ENCODE peak calls at places on chromosomes 12 and 14, in nine cellular contexts. S is mesothelial cell of epicardium, Y is Calu3, K is psoas muscle, O is bronchial epithelial cell, J is heart left ventricle, D is MCF 10A, F is uterus, W is foreskin fibroblast. B is an unnamed sample.

GRCh38 chr12:101877816-101878811 is 734 bp downstream of the DRAM1 start:
- DNase-seq in O (peak; percentile 18), F (peak; percentile 47), S (no peak), K (peak; percentile 37), Y (peak; percentile 40), D (peak; percentile 42), J (peak; percentile 34), W (no peak), B (no peak)

GRCh38 chr12:125092108-125092871 is 27.1 kb downstream of the AACS start:
- DNase-seq in W (no peak), K (no peak), Y (no peak), O (no peak), J (peak; percentile 66), D (no peak), S (no peak), F (no peak), B (no peak)

GRCh38 chr12:53298154-53298553 is 1.3 kb upstream of the MYG1 start:
- DNase-seq in S (no peak), D (no peak), K (no peak), F (no peak), O (peak; percentile 40), Y (no peak), J (no peak), W (peak; percentile 78), B (no peak)

GRCh38 chr14:36467332-36467731 is 52.7 kb downstream of the NKX2-1 start:
- DNase-seq in Y (no peak), K (no peak), J (no peak), D (peak; percentile 5), F (no peak), S (no peak), O (peak; percentile 67), W (no peak), B (no peak)

GRCh38 chr14:99971929-99972747 is 93.1 kb upstream of the EVL start:
- DNase-seq in D (peak; percentile 25), F (no peak), O (no peak), Y (no peak), W (no peak), S (peak; percentile 51), K (no peak), J (no peak), B (no peak)

GRCh38 chr12:81729781-81730180 is 29.4 kb downstream of the PPFIA2 start:
- DNase-seq in J (no peak), D (no peak), K (no peak), S (no peak), F (no peak), W (no peak), Y (no peak), O (no peak), B (no peak)

GRCh38 chr14:85093631-85094330 is 436.2 kb upstream of the FLRT2 start:
- DNase-seq in O (peak; percentile 20), J (no peak), W (no peak), K (no peak), D (peak; percentile 29), S (no peak), Y (no peak), F (no peak), B (no peak)

GRCh38 chr14:90740946-90741681 is 75.1 kb downstream of the TTC7B start:
- DNase-seq in D (no peak), W (no peak), K (no peak), Y (no peak), S (no peak), O (no peak), J (no peak), F (no peak), B (no peak)

GRCh38 chr12:3489057-3489456 is 1.9 kb upstream of the PRMT8 start:
- DNase-seq in W (peak; percentile 57), Y (no peak), J (no peak), K (no peak), S (no peak), O (peak; percentile 91), F (no peak), D (peak; percentile 81), B (no peak)

GRCh38 chr12:3490848-3491382 is at the start of gene PRMT8:
- DNase-seq in W (peak; percentile 14), F (no peak), Y (no peak), D (no peak), S (no peak), O (no peak), K (no peak), J (no peak), B (no peak)

GRCh38 chr12:3493225-3494049 is 2.4 kb downstream of the PRMT8 start:
- DNase-seq in O (no peak), D (no peak), Y (no peak), F (no peak), W (no peak), S (no peak), J (peak; percentile 77), K (peak; percentile 16), B (no peak)

GRCh38 chr12:3492868-3493224 is 1.8 kb downstream of the PRMT8 start:
- DNase-seq in J (no peak), O (no peak), F (no peak), W (no peak), K (no peak), D (no peak), S (no peak), Y (no peak), B (no peak)

DNA sequence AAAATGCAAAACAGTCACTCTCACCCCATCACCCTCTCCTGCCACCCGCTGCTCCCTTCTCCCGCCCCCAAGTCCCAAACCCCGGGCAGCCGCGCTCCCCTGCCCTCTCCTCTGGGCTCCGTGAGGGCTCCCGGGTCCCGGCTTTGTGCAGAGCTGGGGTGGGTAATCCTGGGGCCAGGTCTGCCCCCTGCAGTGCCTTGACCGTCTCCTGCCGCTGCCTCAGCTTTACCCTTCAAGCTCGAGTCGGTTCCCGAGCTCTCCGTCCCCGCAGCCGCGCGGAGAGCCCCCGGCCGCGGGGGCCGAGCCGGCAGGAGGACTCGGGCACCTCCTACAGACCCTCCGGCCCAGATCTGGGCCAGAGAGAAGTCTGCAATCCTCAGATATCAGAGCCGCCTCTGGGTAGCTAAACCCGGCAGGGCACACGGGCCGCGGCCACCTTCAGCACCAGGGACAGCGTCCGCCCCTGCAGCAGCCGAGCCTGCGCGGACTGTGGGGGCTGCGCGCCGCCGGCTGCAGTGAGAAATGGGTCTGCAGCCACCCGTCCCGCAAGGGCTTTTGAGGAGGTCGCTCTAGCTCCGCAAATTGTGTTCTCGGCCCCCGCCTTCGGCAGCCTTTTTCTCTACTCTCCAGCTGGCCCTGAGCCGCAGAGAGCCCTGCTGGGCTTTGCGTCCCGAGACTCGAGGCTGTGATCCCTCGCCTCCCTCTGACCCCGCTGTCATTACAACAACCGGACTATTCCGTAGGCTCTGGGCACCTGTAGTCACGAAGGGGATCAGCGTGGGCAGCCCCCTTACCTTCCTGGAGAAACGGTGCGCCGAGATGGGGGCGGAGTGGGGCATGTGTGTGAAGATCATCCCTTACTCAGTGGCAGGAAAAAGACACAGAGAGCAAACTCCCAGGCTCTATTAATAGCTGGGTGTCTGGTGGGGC is 1.2 kb downstream of the PRMT8 start:
- DNase-seq in S (peak; percentile 88), K (peak; percentile 59), O (peak; percentile 16), Y (peak; percentile 46), D (peak; percentile 40), F (no peak), J (peak; percentile 65), W (peak; percentile 46), B (no peak)
- TF ChIP-seq CTCF in S (no peak), K (no peak), O (no peak), Y (no peak), D (no peak), F (no peak), J (peak; percentile 6), W (no peak), B (no peak)

DNA sequence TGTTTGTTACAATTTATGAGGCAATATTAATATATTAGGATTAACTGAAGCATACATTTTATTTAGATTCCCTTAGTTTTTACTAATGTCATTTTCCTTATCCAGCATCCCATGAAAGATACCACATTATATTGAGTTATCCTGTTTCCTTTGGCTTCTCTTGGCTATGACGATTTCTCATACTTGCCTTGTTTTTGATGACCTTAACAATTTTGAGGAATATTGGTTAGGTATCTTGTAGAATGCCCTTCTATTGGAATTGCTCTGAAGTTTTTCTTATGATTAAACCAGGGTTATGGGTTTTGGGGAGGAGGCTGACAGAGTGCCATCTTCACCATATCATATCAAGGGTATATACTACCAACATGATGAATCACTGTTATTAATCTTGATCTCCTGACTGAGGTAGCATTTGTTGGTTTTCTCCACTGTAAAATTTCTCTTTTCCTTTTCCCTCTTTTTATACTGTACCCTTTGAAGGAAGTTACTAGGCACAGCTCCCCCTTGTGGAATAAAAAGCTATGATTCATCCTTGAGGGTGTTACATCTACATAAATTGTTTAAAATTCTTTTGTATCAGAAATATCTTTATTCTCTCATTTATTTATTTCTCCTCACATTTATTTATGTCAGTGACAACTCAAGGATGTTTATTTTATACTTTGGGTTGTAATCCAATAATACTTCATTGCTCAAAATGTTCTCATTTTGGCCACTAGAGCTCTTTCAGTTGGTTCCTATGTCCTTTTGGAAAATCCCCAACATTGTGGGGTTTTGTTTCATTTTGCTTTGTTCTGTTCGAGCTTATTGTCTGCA is 239.0 kb downstream of the SLC16A7 start:
- DNase-seq in K (no peak), Y (peak; percentile 18), F (no peak), O (peak; percentile 41), J (no peak), D (peak; percentile 51), S (no peak), W (peak; percentile 17), B (no peak)
- TF ChIP-seq CTCF in K (peak; percentile 41), Y (peak; percentile 11), F (no peak), O (peak; percentile 31), J (peak; percentile 69), D (peak; percentile 25), S (peak; percentile 63), W (peak; percentile 42), B (peak; percentile 62)

DNA sequence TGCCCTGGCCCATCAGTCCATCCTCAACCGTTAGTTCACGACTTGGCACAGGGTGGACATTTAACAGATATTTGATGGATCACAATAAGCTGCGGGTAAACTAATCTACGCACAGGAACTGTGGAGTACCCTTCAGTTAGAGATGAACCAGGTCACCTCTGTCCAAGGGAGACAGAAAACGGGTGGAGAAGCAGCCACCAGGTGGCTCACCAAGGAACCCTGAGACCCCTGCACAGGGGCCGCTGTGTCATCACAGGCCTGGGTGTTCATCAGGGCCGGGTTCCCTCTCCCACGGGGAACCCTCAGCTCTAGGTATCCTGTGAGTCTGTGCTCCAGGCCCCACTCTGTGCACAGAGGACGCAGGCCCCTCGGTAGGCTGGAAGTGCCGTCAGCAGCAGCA is 122.2 kb downstream of the PIWIL1 start:
- DNase-seq in K (peak; percentile 3), W (no peak), S (no peak), F (no peak), D (no peak), O (no peak), J (no peak), Y (no peak), B (no peak)
- TF ChIP-seq CTCF in K (no peak), W (no peak), S (no peak), F (no peak), D (no peak), O (no peak), J (no peak), Y (no peak), B (no peak)

DNA sequence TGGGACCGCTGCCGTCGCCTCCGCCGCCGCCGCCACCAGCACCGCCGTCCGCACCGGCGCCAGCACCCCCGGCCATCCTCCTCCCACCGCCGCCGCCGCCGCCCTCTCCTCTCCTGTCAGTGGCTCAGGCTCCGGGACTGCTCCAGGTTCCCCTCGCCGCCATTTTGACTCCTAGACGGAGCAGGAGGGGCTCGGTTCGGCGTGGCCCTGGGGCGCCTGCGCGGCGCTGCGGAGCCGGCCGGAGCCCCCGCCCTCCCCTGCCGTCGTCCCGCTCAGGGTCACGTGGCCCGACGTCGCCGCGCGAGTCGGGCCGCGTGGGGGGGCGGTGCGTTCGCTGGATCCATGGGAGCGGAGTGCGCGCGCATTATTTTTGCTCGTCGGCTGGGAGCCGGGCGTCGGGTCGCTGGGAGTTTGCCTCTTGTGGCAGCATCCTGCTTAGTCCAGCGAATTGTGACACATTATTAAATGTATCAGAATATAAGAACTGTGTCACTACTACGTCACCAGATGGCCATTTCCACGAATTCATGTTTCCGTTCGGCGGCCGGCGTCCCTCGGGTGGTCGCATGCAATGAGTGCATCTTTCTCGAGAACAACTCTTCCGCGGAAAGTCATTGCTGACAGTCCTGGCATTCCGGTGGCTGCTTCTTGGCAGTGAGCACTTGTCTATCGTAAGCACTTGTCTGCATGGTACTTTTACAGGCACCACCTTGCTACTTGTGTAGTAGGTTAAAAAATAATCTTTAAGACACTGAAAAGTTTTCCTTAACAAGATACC is at the start of gene BTBD7:
- DNase-seq in D (peak; percentile 95), Y (peak; percentile 96), S (peak; percentile 96), W (peak; percentile 96), O (peak; percentile 81), K (peak; percentile 97), J (peak; percentile 97), F (peak; percentile 92), B (peak; percentile 92)
- TF ChIP-seq CTCF in D (no peak), Y (no peak), S (peak; percentile 16), W (no peak), O (peak; percentile 32), K (peak; percentile 18), J (peak; percentile 40), F (no peak), B (no peak)